ENCODE peak calls at places on chromosomes 12 and 14, in eight cellular contexts. One of them, this sample, is unnamed.

GRCh38 chr12:92543359-92543758 is 159.4 kb upstream of the PLEKHG7 start:
- DNase-seq in iPS-NIHi11: no peak
- DNase-seq in prostate gland: peak
- DNase-seq in LoVo: peak
- DNase-seq in amniotic epithelial cell: no peak
- DNase-seq in GOT3: no peak
- DNase-seq in AG09309: no peak
- DNase-seq in fibroblast of mammary gland: peak
- DNase-seq in this sample: no peak

GRCh38 chr12:42790761-42791151 is 201.2 kb upstream of the PRICKLE1 start:
- DNase-seq in LoVo: peak
- DNase-seq in GOT3: no peak
- DNase-seq in iPS-NIHi11: peak
- DNase-seq in fibroblast of mammary gland: peak
- DNase-seq in AG09309: no peak
- DNase-seq in prostate gland: no peak
- DNase-seq in amniotic epithelial cell: peak
- DNase-seq in this sample: no peak

GRCh38 chr12:53234236-53234635 is 2.2 kb upstream of the RARG start:
- DNase-seq in AG09309: no peak
- DNase-seq in GOT3: no peak
- DNase-seq in fibroblast of mammary gland: no peak
- DNase-seq in amniotic epithelial cell: no peak
- DNase-seq in LoVo: no peak
- DNase-seq in iPS-NIHi11: peak
- DNase-seq in prostate gland: no peak
- DNase-seq in this sample: no peak

GRCh38 chr12:2722806-2723205 is 72.0 kb upstream of the FKBP4 start:
- DNase-seq in amniotic epithelial cell: peak
- DNase-seq in fibroblast of mammary gland: peak
- DNase-seq in GOT3: no peak
- DNase-seq in LoVo: no peak
- DNase-seq in AG09309: no peak
- DNase-seq in prostate gland: no peak
- DNase-seq in iPS-NIHi11: no peak
- DNase-seq in this sample: no peak

GRCh38 chr12:78036889-78037288 is 206.2 kb downstream of the NAV3 start:
- DNase-seq in iPS-NIHi11: no peak
- DNase-seq in AG09309: no peak
- DNase-seq in fibroblast of mammary gland: no peak
- DNase-seq in GOT3: no peak
- DNase-seq in amniotic epithelial cell: no peak
- DNase-seq in prostate gland: no peak
- DNase-seq in LoVo: no peak
- DNase-seq in this sample: peak

GRCh38 chr12:80837342-80837978 is 100.3 kb downstream of the LIN7A start:
- DNase-seq in amniotic epithelial cell: peak
- DNase-seq in prostate gland: peak
- DNase-seq in fibroblast of mammary gland: peak
- DNase-seq in GOT3: no peak
- DNase-seq in AG09309: peak
- DNase-seq in iPS-NIHi11: peak
- DNase-seq in LoVo: peak
- DNase-seq in this sample: no peak

GRCh38 chr14:31319701-31320100 is 100.6 kb downstream of the HEATR5A start:
- DNase-seq in LoVo: no peak
- DNase-seq in prostate gland: no peak
- DNase-seq in fibroblast of mammary gland: no peak
- DNase-seq in iPS-NIHi11: no peak
- DNase-seq in amniotic epithelial cell: no peak
- DNase-seq in AG09309: no peak
- DNase-seq in GOT3: no peak
- DNase-seq in this sample: no peak

GRCh38 chr12:46524778-46525177 is 152.2 kb upstream of the SLC38A2 start:
- DNase-seq in GOT3: no peak
- DNase-seq in amniotic epithelial cell: peak
- DNase-seq in iPS-NIHi11: no peak
- DNase-seq in fibroblast of mammary gland: peak
- DNase-seq in AG09309: no peak
- DNase-seq in prostate gland: no peak
- DNase-seq in LoVo: no peak
- DNase-seq in this sample: no peak

GRCh38 chr12:76633415-76633814 is 73.8 kb upstream of the OSBPL8 start:
- DNase-seq in amniotic epithelial cell: no peak
- DNase-seq in LoVo: peak
- DNase-seq in iPS-NIHi11: no peak
- DNase-seq in AG09309: no peak
- DNase-seq in prostate gland: no peak
- DNase-seq in fibroblast of mammary gland: no peak
- DNase-seq in GOT3: no peak
- DNase-seq in this sample: no peak

GRCh38 chr14:53231166-53231565 is 78.0 kb upstream of the DDHD1 start:
- DNase-seq in prostate gland: no peak
- DNase-seq in fibroblast of mammary gland: no peak
- DNase-seq in LoVo: no peak
- DNase-seq in GOT3: no peak
- DNase-seq in iPS-NIHi11: no peak
- DNase-seq in AG09309: no peak
- DNase-seq in amniotic epithelial cell: peak
- DNase-seq in this sample: no peak

GRCh38 chr12:81866081-81866480 is 106.9 kb upstream of the PPFIA2 start:
- DNase-seq in prostate gland: no peak
- DNase-seq in LoVo: no peak
- DNase-seq in fibroblast of mammary gland: no peak
- DNase-seq in GOT3: no peak
- DNase-seq in amniotic epithelial cell: no peak
- DNase-seq in AG09309: no peak
- DNase-seq in iPS-NIHi11: no peak
- DNase-seq in this sample: no peak

GRCh38 chr12:18250313-18250916 is 10.9 kb upstream of the PIK3C2G start:
- DNase-seq in GOT3: no peak
- DNase-seq in prostate gland: peak
- DNase-seq in amniotic epithelial cell: peak
- DNase-seq in LoVo: peak
- DNase-seq in AG09309: peak
- DNase-seq in fibroblast of mammary gland: peak
- DNase-seq in iPS-NIHi11: peak
- DNase-seq in this sample: no peak

GRCh38 chr12:22459872-22460490 is 84.4 kb downstream of the C2CD5 start:
- DNase-seq in fibroblast of mammary gland: peak
- DNase-seq in iPS-NIHi11: peak
- DNase-seq in amniotic epithelial cell: peak
- DNase-seq in prostate gland: peak
- DNase-seq in LoVo: peak
- DNase-seq in GOT3: no peak
- DNase-seq in AG09309: peak
- DNase-seq in this sample: no peak

GRCh38 chr12:111314949-111315539 is 53.9 kb downstream of the PHETA1 start:
- DNase-seq in GOT3: no peak
- DNase-seq in LoVo: no peak
- DNase-seq in prostate gland: no peak
- DNase-seq in AG09309: no peak
- DNase-seq in iPS-NIHi11: no peak
- DNase-seq in fibroblast of mammary gland: no peak
- DNase-seq in amniotic epithelial cell: no peak
- DNase-seq in this sample: no peak

GRCh38 chr14:103126873-103127304 is 3.6 kb downstream of the TNFAIP2 start:
- DNase-seq in iPS-NIHi11: peak
- DNase-seq in prostate gland: peak
- DNase-seq in GOT3: no peak
- DNase-seq in LoVo: peak
- DNase-seq in amniotic epithelial cell: no peak
- DNase-seq in fibroblast of mammary gland: no peak
- DNase-seq in AG09309: no peak
- DNase-seq in this sample: no peak

GRCh38 chr12:89349814-89350213 is 2.5 kb downstream of the DUSP6 start:
- DNase-seq in iPS-NIHi11: peak
- DNase-seq in amniotic epithelial cell: peak
- DNase-seq in fibroblast of mammary gland: peak
- DNase-seq in prostate gland: peak
- DNase-seq in LoVo: no peak
- DNase-seq in AG09309: no peak
- DNase-seq in GOT3: no peak
- DNase-seq in this sample: no peak

GRCh38 chr12:93302331-93303229 is 75.1 kb upstream of the NUDT4 start:
- DNase-seq in AG09309: no peak
- DNase-seq in iPS-NIHi11: no peak
- DNase-seq in prostate gland: no peak
- DNase-seq in fibroblast of mammary gland: peak
- DNase-seq in amniotic epithelial cell: peak
- DNase-seq in GOT3: no peak
- DNase-seq in LoVo: no peak
- DNase-seq in this sample: no peak

GRCh38 chr14:59267046-59267445 is 78.6 kb downstream of the DAAM1 start:
- DNase-seq in fibroblast of mammary gland: no peak
- DNase-seq in iPS-NIHi11: no peak
- DNase-seq in AG09309: no peak
- DNase-seq in amniotic epithelial cell: no peak
- DNase-seq in GOT3: no peak
- DNase-seq in prostate gland: no peak
- DNase-seq in LoVo: no peak
- DNase-seq in this sample: no peak

GRCh38 chr14:103718572-103718971 is 3.0 kb downstream of the ZFYVE21 start:
- DNase-seq in fibroblast of mammary gland: peak
- DNase-seq in iPS-NIHi11: no peak
- DNase-seq in GOT3: no peak
- DNase-seq in AG09309: no peak
- DNase-seq in amniotic epithelial cell: peak
- DNase-seq in prostate gland: no peak
- DNase-seq in LoVo: no peak
- DNase-seq in this sample: no peak

GRCh38 chr12:111276189-111276588 is 92.7 kb downstream of the PHETA1 start:
- DNase-seq in fibroblast of mammary gland: peak
- DNase-seq in GOT3: no peak
- DNase-seq in amniotic epithelial cell: peak
- DNase-seq in prostate gland: no peak
- DNase-seq in iPS-NIHi11: no peak
- DNase-seq in LoVo: no peak
- DNase-seq in AG09309: no peak
- DNase-seq in this sample: no peak

GRCh38 chr14:103517626-103518415 is 4.8 kb downstream of the CKB start:
- DNase-seq in iPS-NIHi11: peak
- DNase-seq in GOT3: no peak
- DNase-seq in AG09309: no peak
- DNase-seq in prostate gland: no peak
- DNase-seq in LoVo: no peak
- DNase-seq in fibroblast of mammary gland: no peak
- DNase-seq in amniotic epithelial cell: no peak
- DNase-seq in this sample: no peak

GRCh38 chr12:42023733-42024494 is 120.8 kb downstream of the GXYLT1 start:
- DNase-seq in iPS-NIHi11: peak
- DNase-seq in LoVo: peak
- DNase-seq in amniotic epithelial cell: peak
- DNase-seq in prostate gland: peak
- DNase-seq in fibroblast of mammary gland: peak
- DNase-seq in GOT3: peak
- DNase-seq in AG09309: peak
- DNase-seq in this sample: no peak

GRCh38 chr14:80211143-80212024 is at the start of gene DIO2:
- DNase-seq in LoVo: no peak
- DNase-seq in amniotic epithelial cell: peak
- DNase-seq in AG09309: peak
- DNase-seq in prostate gland: no peak
- DNase-seq in fibroblast of mammary gland: peak
- DNase-seq in iPS-NIHi11: peak
- DNase-seq in GOT3: peak
- DNase-seq in this sample: no peak

GRCh38 chr14:38197001-38197760 is 10.5 kb upstream of the SSTR1 start:
- DNase-seq in prostate gland: no peak
- DNase-seq in amniotic epithelial cell: no peak
- DNase-seq in iPS-NIHi11: no peak
- DNase-seq in fibroblast of mammary gland: peak
- DNase-seq in AG09309: no peak
- DNase-seq in LoVo: no peak
- DNase-seq in GOT3: no peak
- DNase-seq in this sample: no peak

GRCh38 chr12:123995023-123995422 is 22.0 kb downstream of the ZNF664 start:
- DNase-seq in iPS-NIHi11: no peak
- DNase-seq in prostate gland: no peak
- DNase-seq in GOT3: no peak
- DNase-seq in amniotic epithelial cell: peak
- DNase-seq in LoVo: no peak
- DNase-seq in fibroblast of mammary gland: peak
- DNase-seq in AG09309: peak
- DNase-seq in this sample: no peak

GRCh38 chr12:105076098-105076497 is 8.2 kb downstream of the ALDH1L2 start:
- DNase-seq in amniotic epithelial cell: peak
- DNase-seq in iPS-NIHi11: no peak
- DNase-seq in prostate gland: no peak
- DNase-seq in LoVo: no peak
- DNase-seq in AG09309: peak
- DNase-seq in GOT3: no peak
- DNase-seq in fibroblast of mammary gland: peak
- DNase-seq in this sample: no peak

GRCh38 chr12:21764950-21765349 is 9.6 kb downstream of the KCNJ8 start:
- DNase-seq in iPS-NIHi11: no peak
- DNase-seq in amniotic epithelial cell: no peak
- DNase-seq in fibroblast of mammary gland: no peak
- DNase-seq in prostate gland: no peak
- DNase-seq in AG09309: no peak
- DNase-seq in LoVo: no peak
- DNase-seq in GOT3: no peak
- DNase-seq in this sample: no peak

GRCh38 chr14:52397844-52398243 is 83.7 kb downstream of the PTGER2 start:
- DNase-seq in iPS-NIHi11: no peak
- DNase-seq in LoVo: no peak
- DNase-seq in GOT3: no peak
- DNase-seq in prostate gland: no peak
- DNase-seq in AG09309: no peak
- DNase-seq in amniotic epithelial cell: peak
- DNase-seq in fibroblast of mammary gland: no peak
- DNase-seq in this sample: no peak

GRCh38 chr14:85527458-85527857 is 2.5 kb upstream of the FLRT2 start:
- DNase-seq in prostate gland: no peak
- DNase-seq in amniotic epithelial cell: peak
- DNase-seq in fibroblast of mammary gland: peak
- DNase-seq in LoVo: no peak
- DNase-seq in GOT3: no peak
- DNase-seq in AG09309: no peak
- DNase-seq in iPS-NIHi11: no peak
- DNase-seq in this sample: no peak

GRCh38 chr12:103771466-103771865 is 69.6 kb downstream of the NT5DC3 start:
- DNase-seq in GOT3: no peak
- DNase-seq in prostate gland: no peak
- DNase-seq in fibroblast of mammary gland: peak
- DNase-seq in amniotic epithelial cell: peak
- DNase-seq in AG09309: no peak
- DNase-seq in iPS-NIHi11: peak
- DNase-seq in LoVo: no peak
- DNase-seq in this sample: no peak

GRCh38 chr12:123530683-123531082 is 2.8 kb downstream of the RILPL1 start:
- DNase-seq in amniotic epithelial cell: no peak
- DNase-seq in iPS-NIHi11: no peak
- DNase-seq in GOT3: no peak
- DNase-seq in prostate gland: no peak
- DNase-seq in AG09309: no peak
- DNase-seq in LoVo: no peak
- DNase-seq in fibroblast of mammary gland: no peak
- DNase-seq in this sample: no peak

GRCh38 chr12:133222211-133222610 is 13.5 kb downstream of the ANHX start:
- DNase-seq in prostate gland: no peak
- DNase-seq in iPS-NIHi11: no peak
- DNase-seq in fibroblast of mammary gland: no peak
- DNase-seq in GOT3: no peak
- DNase-seq in amniotic epithelial cell: no peak
- DNase-seq in AG09309: no peak
- DNase-seq in LoVo: no peak
- DNase-seq in this sample: no peak

GRCh38 chr12:126218697-126219096 is 1153.5 kb downstream of the AACS start:
- DNase-seq in fibroblast of mammary gland: no peak
- DNase-seq in amniotic epithelial cell: no peak
- DNase-seq in GOT3: no peak
- DNase-seq in LoVo: no peak
- DNase-seq in prostate gland: no peak
- DNase-seq in AG09309: no peak
- DNase-seq in iPS-NIHi11: no peak
- DNase-seq in this sample: no peak

GRCh38 chr12:14769462-14769836 is 33.8 kb downstream of the WBP11 start:
- DNase-seq in fibroblast of mammary gland: peak
- DNase-seq in prostate gland: peak
- DNase-seq in GOT3: no peak
- DNase-seq in iPS-NIHi11: peak
- DNase-seq in LoVo: no peak
- DNase-seq in amniotic epithelial cell: peak
- DNase-seq in AG09309: no peak
- DNase-seq in this sample: no peak

This sample was measured in cerebellar nuclear complex.